ENCODE peak calls at places on chromosome 15, in ten cellular contexts. One of them, this sample, is unnamed.

GRCh38 chr15:78422571-78423340 is 15.3 kb upstream of the IREB2 start:
- DNase-seq in HCT116: peak; percentile 47
- DNase-seq in smooth muscle cell of the brain vasculature: peak; percentile 43
- DNase-seq in NCI-H510A: no peak
- DNase-seq in type B pancreatic cell: no peak
- DNase-seq in HS-5: no peak
- DNase-seq in stimulated activated CD4-positive, alpha-beta T cell treated with anti-CD3 and anti-CD28 coated beads, Interleukin-4, amount 100 ng/mL, for 24 hours: peak; percentile 67
- DNase-seq in HCEC 1CT: peak; percentile 37
- DNase-seq in EH: peak; percentile 68
- DNase-seq in Daoy: peak; percentile 51
- DNase-seq in this sample: peak; percentile 77

GRCh38 chr15:69910511-69910910 is 187.2 kb downstream of the TLE3 start:
- DNase-seq in HCT116: no peak
- DNase-seq in smooth muscle cell of the brain vasculature: no peak
- DNase-seq in NCI-H510A: no peak
- DNase-seq in type B pancreatic cell: no peak
- DNase-seq in HS-5: no peak
- DNase-seq in stimulated activated CD4-positive, alpha-beta T cell treated with anti-CD3 and anti-CD28 coated beads, Interleukin-4, amount 100 ng/mL, for 24 hours: no peak
- DNase-seq in HCEC 1CT: no peak
- DNase-seq in EH: no peak
- DNase-seq in Daoy: no peak
- DNase-seq in this sample: no peak

GRCh38 chr15:89790661-89791060 is 14.5 kb downstream of the MESP2 start:
- DNase-seq in HCT116: no peak
- DNase-seq in smooth muscle cell of the brain vasculature: no peak
- DNase-seq in NCI-H510A: no peak
- DNase-seq in type B pancreatic cell: no peak
- DNase-seq in HS-5: no peak
- DNase-seq in stimulated activated CD4-positive, alpha-beta T cell treated with anti-CD3 and anti-CD28 coated beads, Interleukin-4, amount 100 ng/mL, for 24 hours: no peak
- DNase-seq in HCEC 1CT: no peak
- DNase-seq in EH: no peak
- DNase-seq in Daoy: no peak
- DNase-seq in this sample: no peak

GRCh38 chr15:41494190-41494921 is 682 bp downstream of the ITPKA start:
- DNase-seq in HCT116: no peak
- DNase-seq in smooth muscle cell of the brain vasculature: no peak
- DNase-seq in NCI-H510A: no peak
- DNase-seq in type B pancreatic cell: peak; percentile 71
- DNase-seq in HS-5: no peak
- DNase-seq in stimulated activated CD4-positive, alpha-beta T cell treated with anti-CD3 and anti-CD28 coated beads, Interleukin-4, amount 100 ng/mL, for 24 hours: peak; percentile 35
- DNase-seq in HCEC 1CT: no peak
- DNase-seq in EH: no peak
- DNase-seq in Daoy: peak; percentile 51
- DNase-seq in this sample: no peak

GRCh38 chr15:72998226-72998625 is 54.0 kb upstream of the NEO1 start:
- DNase-seq in HCT116: no peak
- DNase-seq in smooth muscle cell of the brain vasculature: no peak
- DNase-seq in NCI-H510A: no peak
- DNase-seq in type B pancreatic cell: no peak
- DNase-seq in HS-5: no peak
- DNase-seq in stimulated activated CD4-positive, alpha-beta T cell treated with anti-CD3 and anti-CD28 coated beads, Interleukin-4, amount 100 ng/mL, for 24 hours: no peak
- DNase-seq in HCEC 1CT: no peak
- DNase-seq in EH: no peak
- DNase-seq in Daoy: no peak
- DNase-seq in this sample: no peak

GRCh38 chr15:25846377-25846776 is 16.8 kb downstream of the ATP10A start:
- DNase-seq in HCT116: no peak
- DNase-seq in smooth muscle cell of the brain vasculature: no peak
- DNase-seq in NCI-H510A: no peak
- DNase-seq in type B pancreatic cell: no peak
- DNase-seq in HS-5: no peak
- DNase-seq in stimulated activated CD4-positive, alpha-beta T cell treated with anti-CD3 and anti-CD28 coated beads, Interleukin-4, amount 100 ng/mL, for 24 hours: peak; percentile 73
- DNase-seq in HCEC 1CT: no peak
- DNase-seq in EH: no peak
- DNase-seq in Daoy: no peak
- DNase-seq in this sample: no peak

GRCh38 chr15:63089260-63090043 is 32.2 kb upstream of the LACTB start:
- DNase-seq in HCT116: no peak
- DNase-seq in smooth muscle cell of the brain vasculature: no peak
- DNase-seq in NCI-H510A: peak; percentile 17
- DNase-seq in type B pancreatic cell: no peak
- DNase-seq in HS-5: peak; percentile 88
- DNase-seq in stimulated activated CD4-positive, alpha-beta T cell treated with anti-CD3 and anti-CD28 coated beads, Interleukin-4, amount 100 ng/mL, for 24 hours: no peak
- DNase-seq in HCEC 1CT: peak; percentile 71
- DNase-seq in EH: peak; percentile 98
- DNase-seq in Daoy: peak; percentile 93
- DNase-seq in this sample: no peak

GRCh38 chr15:41241251-41241964 is 10.3 kb downstream of the CHP1 start:
- DNase-seq in HCT116: no peak
- DNase-seq in smooth muscle cell of the brain vasculature: no peak
- DNase-seq in NCI-H510A: peak; percentile 25
- DNase-seq in type B pancreatic cell: no peak
- DNase-seq in HS-5: no peak
- DNase-seq in stimulated activated CD4-positive, alpha-beta T cell treated with anti-CD3 and anti-CD28 coated beads, Interleukin-4, amount 100 ng/mL, for 24 hours: no peak
- DNase-seq in HCEC 1CT: no peak
- DNase-seq in EH: no peak
- DNase-seq in Daoy: peak; percentile 6
- DNase-seq in this sample: peak; percentile 82

GRCh38 chr15:100234158-100235029 is 107.4 kb downstream of the ADAMTS17 start:
- DNase-seq in HCT116: no peak
- DNase-seq in smooth muscle cell of the brain vasculature: no peak
- DNase-seq in NCI-H510A: no peak
- DNase-seq in type B pancreatic cell: no peak
- DNase-seq in HS-5: no peak
- DNase-seq in stimulated activated CD4-positive, alpha-beta T cell treated with anti-CD3 and anti-CD28 coated beads, Interleukin-4, amount 100 ng/mL, for 24 hours: no peak
- DNase-seq in HCEC 1CT: no peak
- DNase-seq in EH: no peak
- DNase-seq in Daoy: peak; percentile 45
- DNase-seq in this sample: no peak

GRCh38 chr15:58452775-58453174 is 21.0 kb downstream of the LIPC start:
- DNase-seq in HCT116: no peak
- DNase-seq in smooth muscle cell of the brain vasculature: no peak
- DNase-seq in NCI-H510A: no peak
- DNase-seq in type B pancreatic cell: no peak
- DNase-seq in HS-5: no peak
- DNase-seq in stimulated activated CD4-positive, alpha-beta T cell treated with anti-CD3 and anti-CD28 coated beads, Interleukin-4, amount 100 ng/mL, for 24 hours: no peak
- DNase-seq in HCEC 1CT: no peak
- DNase-seq in EH: no peak
- DNase-seq in Daoy: no peak
- DNase-seq in this sample: no peak

GRCh38 chr15:70478251-70478990 is 284.9 kb downstream of the UACA start:
- DNase-seq in HCT116: no peak
- DNase-seq in smooth muscle cell of the brain vasculature: no peak
- DNase-seq in NCI-H510A: no peak
- DNase-seq in type B pancreatic cell: no peak
- DNase-seq in HS-5: no peak
- DNase-seq in stimulated activated CD4-positive, alpha-beta T cell treated with anti-CD3 and anti-CD28 coated beads, Interleukin-4, amount 100 ng/mL, for 24 hours: no peak
- DNase-seq in HCEC 1CT: no peak
- DNase-seq in EH: no peak
- DNase-seq in Daoy: no peak
- DNase-seq in this sample: no peak

GRCh38 chr15:59406446-59406845 is 31.5 kb upstream of the FAM81A start:
- DNase-seq in HCT116: no peak
- DNase-seq in smooth muscle cell of the brain vasculature: no peak
- DNase-seq in NCI-H510A: no peak
- DNase-seq in type B pancreatic cell: no peak
- DNase-seq in HS-5: no peak
- DNase-seq in stimulated activated CD4-positive, alpha-beta T cell treated with anti-CD3 and anti-CD28 coated beads, Interleukin-4, amount 100 ng/mL, for 24 hours: no peak
- DNase-seq in HCEC 1CT: no peak
- DNase-seq in EH: no peak
- DNase-seq in Daoy: no peak
- DNase-seq in this sample: no peak

GRCh38 chr15:43285609-43286037 is 18.9 kb upstream of the TGM5 start:
- DNase-seq in HCT116: peak; percentile 56
- DNase-seq in smooth muscle cell of the brain vasculature: peak; percentile 39
- DNase-seq in NCI-H510A: no peak
- DNase-seq in type B pancreatic cell: peak; percentile 58
- DNase-seq in HS-5: peak; percentile 43
- DNase-seq in stimulated activated CD4-positive, alpha-beta T cell treated with anti-CD3 and anti-CD28 coated beads, Interleukin-4, amount 100 ng/mL, for 24 hours: peak; percentile 64
- DNase-seq in HCEC 1CT: peak; percentile 64
- DNase-seq in EH: peak; percentile 73
- DNase-seq in Daoy: peak; percentile 52
- DNase-seq in this sample: peak; percentile 80

This sample was measured in LoVo.